ENCODE peak calls at places on chromosomes 16 and 17, in four cellular contexts. F, B, M and H are unnamed samples.

GRCh38 chr16:6684076-6684673 is 648.5 kb upstream of the RBFOX1 start:
- DNase-seq in B (no peak), F (peak; percentile 18), M (no peak), H (no peak)

GRCh38 chr17:74599023-74599399 is 6.9 kb upstream of the CD300LD start:
- DNase-seq in M (no peak), B (no peak), F (no peak), H (no peak)

GRCh38 chr17:67569873-67570272 is 147.9 kb upstream of the NOL11 start:
- DNase-seq in B (no peak), M (no peak), F (no peak), H (no peak)

GRCh38 chr17:68288375-68288774 is 2.6 kb downstream of the SLC16A6 start:
- DNase-seq in B (no peak), M (peak; percentile 15), F (no peak), H (peak; percentile 49)

GRCh38 chr16:24309222-24309905 is 53.2 kb downstream of the CACNG3 start:
- DNase-seq in B (no peak), M (peak; percentile 49), F (no peak), H (no peak)

GRCh38 chr16:15401972-15402371 is 6.4 kb downstream of the MPV17L start:
- DNase-seq in B (no peak), F (no peak), M (no peak), H (no peak)

GRCh38 chr17:21549107-21549687 is 143.1 kb upstream of the KCNJ18 start:
- DNase-seq in F (no peak), B (no peak), M (peak; percentile 66), H (no peak)

GRCh38 chr17:65359016-65359415 is 202.4 kb downstream of the AXIN2 start:
- DNase-seq in F (no peak), M (peak; percentile 89), B (no peak), H (no peak)